ENCODE peak calls at places on chromosomes 4 and X, in ten cellular contexts. D is KBM-7; Y is fibroblast of pulmonary artery; O is stimulated activated effector memory CD8-positive, alpha-beta T cell treated with anti-CD3 and anti-CD28 coated beads, Interleukin-12 subunit alpha, Interleukin-12 subunit beta, amount 100 ng/mL, for 72 hours; W is hippocampal formation; H is stimulated activated CD4-positive, alpha-beta T cell treated with anti-CD3 and anti-CD28 coated beads, TNF-alpha, amount 100 ng/mL, for 48 hours; F is NCI-H1105; P is cardiac fibroblast; B is mesothelial cell of epicardium; C is foreskin melanocyte. G is an unnamed sample.

GRCh38 chrX:54785901-54786300 is 12.2 kb downstream of the ITIH6 start:
- DNase-seq in D (peak; percentile 36), Y (peak; percentile 32), O (no peak), W (no peak), H (no peak), F (no peak), P (peak; percentile 26), B (no peak), C (no peak), G (no peak)

GRCh38 chrX:121308276-121308805 is 260.9 kb downstream of the GLUD2 start:
- DNase-seq in D (peak; percentile 23), Y (peak; percentile 76), O (peak; percentile 46), W (peak; percentile 2), H (peak; percentile 54), F (no peak), P (peak; percentile 71), B (no peak), C (peak; percentile 78), G (no peak)

GRCh38 chrX:139691843-139692505 is 16.0 kb downstream of the MCF2 start:
- DNase-seq in D (no peak), Y (no peak), O (no peak), W (no peak), H (no peak), F (no peak), P (peak; percentile 0), B (no peak), C (no peak), G (no peak)

GRCh38 chr4:159046683-159047082 is 56.2 kb upstream of the RAPGEF2 start:
- DNase-seq in D (no peak), Y (no peak), O (no peak), W (no peak), H (no peak), F (no peak), P (no peak), B (no peak), C (no peak), G (no peak)

GRCh38 chr4:178275671-178276360 is 833.6 kb upstream of the AGA start:
- DNase-seq in D (peak; percentile 1), Y (no peak), O (no peak), W (no peak), H (no peak), F (no peak), P (no peak), B (no peak), C (no peak), G (no peak)

GRCh38 chrX:80808854-80809493 is 703 bp downstream of the BRWD3 start:
- DNase-seq in D (peak; percentile 31), Y (no peak), O (peak; percentile 58), W (peak; percentile 27), H (no peak), F (peak; percentile 9), P (peak; percentile 3), B (no peak), C (no peak), G (no peak)

GRCh38 chr4:123315617-123316016 is 81.0 kb upstream of the SPRY1 start:
- DNase-seq in D (no peak), Y (no peak), O (no peak), W (no peak), H (no peak), F (no peak), P (no peak), B (no peak), C (no peak), G (no peak)

GRCh38 chr4:122700178-122700725 is 32.3 kb upstream of the BBS12 start:
- DNase-seq in D (no peak), Y (peak; percentile 88), O (no peak), W (no peak), H (no peak), F (no peak), P (peak; percentile 83), B (peak; percentile 50), C (peak; percentile 21), G (no peak)

GRCh38 chr4:121851354-121851753 is 18.9 kb downstream of the BBS7 start:
- DNase-seq in D (no peak), Y (no peak), O (no peak), W (no peak), H (no peak), F (no peak), P (no peak), B (no peak), C (no peak), G (no peak)

GRCh38 chr4:182307746-182308145 is 64.5 kb downstream of the TENM3 start:
- DNase-seq in D (no peak), Y (peak; percentile 86), O (no peak), W (no peak), H (no peak), F (no peak), P (peak; percentile 84), B (no peak), C (no peak), G (no peak)

GRCh38 chr4:139560396-139561084 is 4.5 kb upstream of the SETD7 start:
- DNase-seq in D (peak; percentile 83), Y (peak; percentile 50), O (no peak), W (no peak), H (no peak), F (no peak), P (no peak), B (no peak), C (no peak), G (no peak)

GRCh38 chrX:30653415-30654131 is at the start of gene GK:
- DNase-seq in D (peak; percentile 51), Y (no peak), O (no peak), W (peak; percentile 5), H (no peak), F (no peak), P (no peak), B (no peak), C (no peak), G (no peak)

G was measured in osteocyte.